ENCODE peak calls at places on chromosomes 5 and 9, in four cellular contexts. One of them, this sample, is unnamed.

GRCh38 chr9:2096376-2096970 is 81.3 kb downstream of the SMARCA2 start:
- DNase-seq in mucosa of gallbladder: no peak
- DNase-seq in nephron progenitor cell: no peak
- DNase-seq in activated naive CD4-positive, alpha-beta T cell treated with anti-CD3 and anti-CD28 coated beads, Interleukin-2, amount 50 U/mL, for 72 hours: no peak
- DNase-seq in this sample: no peak

GRCh38 chr5:54178991-54179390 is 131.4 kb downstream of the ARL15 start:
- DNase-seq in mucosa of gallbladder: no peak
- DNase-seq in nephron progenitor cell: no peak
- DNase-seq in activated naive CD4-positive, alpha-beta T cell treated with anti-CD3 and anti-CD28 coated beads, Interleukin-2, amount 50 U/mL, for 72 hours: no peak
- DNase-seq in this sample: no peak

GRCh38 chr9:121708768-121709488 is 57.5 kb downstream of the DAB2IP start:
- DNase-seq in mucosa of gallbladder: no peak
- DNase-seq in nephron progenitor cell: no peak
- DNase-seq in activated naive CD4-positive, alpha-beta T cell treated with anti-CD3 and anti-CD28 coated beads, Interleukin-2, amount 50 U/mL, for 72 hours: no peak
- DNase-seq in this sample: no peak

GRCh38 chr5:74974451-74975089 is 77.8 kb downstream of the GCNT4 start:
- DNase-seq in mucosa of gallbladder: no peak
- DNase-seq in nephron progenitor cell: no peak
- DNase-seq in activated naive CD4-positive, alpha-beta T cell treated with anti-CD3 and anti-CD28 coated beads, Interleukin-2, amount 50 U/mL, for 72 hours: peak
- DNase-seq in this sample: no peak

GRCh38 chr5:112687306-112687705 is 50.4 kb upstream of the APC start:
- DNase-seq in mucosa of gallbladder: no peak
- DNase-seq in nephron progenitor cell: no peak
- DNase-seq in activated naive CD4-positive, alpha-beta T cell treated with anti-CD3 and anti-CD28 coated beads, Interleukin-2, amount 50 U/mL, for 72 hours: no peak
- DNase-seq in this sample: no peak

GRCh38 chr9:123073991-123074422 is 40.5 kb downstream of the GPR21 start:
- DNase-seq in mucosa of gallbladder: no peak
- DNase-seq in nephron progenitor cell: no peak
- DNase-seq in activated naive CD4-positive, alpha-beta T cell treated with anti-CD3 and anti-CD28 coated beads, Interleukin-2, amount 50 U/mL, for 72 hours: no peak
- DNase-seq in this sample: no peak

GRCh38 chr5:86546582-86546981 is 71.2 kb upstream of the COX7C start:
- DNase-seq in mucosa of gallbladder: no peak
- DNase-seq in nephron progenitor cell: no peak
- DNase-seq in activated naive CD4-positive, alpha-beta T cell treated with anti-CD3 and anti-CD28 coated beads, Interleukin-2, amount 50 U/mL, for 72 hours: no peak
- DNase-seq in this sample: no peak

GRCh38 chr5:80109549-80110478 is 74.7 kb downstream of the THBS4 start:
- DNase-seq in mucosa of gallbladder: peak
- DNase-seq in nephron progenitor cell: peak
- DNase-seq in activated naive CD4-positive, alpha-beta T cell treated with anti-CD3 and anti-CD28 coated beads, Interleukin-2, amount 50 U/mL, for 72 hours: no peak
- DNase-seq in this sample: no peak

GRCh38 chr5:114411380-114411931 is 49.6 kb downstream of the KCNN2 start:
- DNase-seq in mucosa of gallbladder: no peak
- DNase-seq in nephron progenitor cell: no peak
- DNase-seq in activated naive CD4-positive, alpha-beta T cell treated with anti-CD3 and anti-CD28 coated beads, Interleukin-2, amount 50 U/mL, for 72 hours: no peak
- DNase-seq in this sample: no peak

GRCh38 chr5:79112703-79113058 is 1.1 kb downstream of the BHMT start:
- DNase-seq in mucosa of gallbladder: no peak
- DNase-seq in nephron progenitor cell: no peak
- DNase-seq in activated naive CD4-positive, alpha-beta T cell treated with anti-CD3 and anti-CD28 coated beads, Interleukin-2, amount 50 U/mL, for 72 hours: no peak
- DNase-seq in this sample: no peak

GRCh38 chr5:172334196-172334595 is 50.6 kb upstream of the UBTD2 start:
- DNase-seq in mucosa of gallbladder: no peak
- DNase-seq in nephron progenitor cell: no peak
- DNase-seq in activated naive CD4-positive, alpha-beta T cell treated with anti-CD3 and anti-CD28 coated beads, Interleukin-2, amount 50 U/mL, for 72 hours: no peak
- DNase-seq in this sample: no peak

GRCh38 chr5:148343049-148343413 is 7.7 kb downstream of the SPINK9 start:
- DNase-seq in mucosa of gallbladder: no peak
- DNase-seq in nephron progenitor cell: no peak
- DNase-seq in activated naive CD4-positive, alpha-beta T cell treated with anti-CD3 and anti-CD28 coated beads, Interleukin-2, amount 50 U/mL, for 72 hours: no peak
- DNase-seq in this sample: no peak

GRCh38 chr5:43802651-43803050 is 199.7 kb downstream of the NNT start:
- DNase-seq in mucosa of gallbladder: no peak
- DNase-seq in nephron progenitor cell: no peak
- DNase-seq in activated naive CD4-positive, alpha-beta T cell treated with anti-CD3 and anti-CD28 coated beads, Interleukin-2, amount 50 U/mL, for 72 hours: no peak
- DNase-seq in this sample: no peak

GRCh38 chr5:143601917-143602333 is 198.4 kb upstream of the NR3C1 start:
- DNase-seq in mucosa of gallbladder: no peak
- DNase-seq in nephron progenitor cell: no peak
- DNase-seq in activated naive CD4-positive, alpha-beta T cell treated with anti-CD3 and anti-CD28 coated beads, Interleukin-2, amount 50 U/mL, for 72 hours: no peak
- DNase-seq in this sample: no peak

GRCh38 chr9:95511232-95511951 is 5.4 kb downstream of the PTCH1 start:
- DNase-seq in mucosa of gallbladder: no peak
- DNase-seq in nephron progenitor cell: no peak
- DNase-seq in activated naive CD4-positive, alpha-beta T cell treated with anti-CD3 and anti-CD28 coated beads, Interleukin-2, amount 50 U/mL, for 72 hours: peak
- DNase-seq in this sample: no peak

GRCh38 chr9:114965565-114965964 is 35.2 kb upstream of the TNFSF8 start:
- DNase-seq in mucosa of gallbladder: no peak
- DNase-seq in nephron progenitor cell: no peak
- DNase-seq in activated naive CD4-positive, alpha-beta T cell treated with anti-CD3 and anti-CD28 coated beads, Interleukin-2, amount 50 U/mL, for 72 hours: no peak
- DNase-seq in this sample: no peak

GRCh38 chr5:175887463-175887862 is 16.1 kb downstream of the CPLX2 start:
- DNase-seq in mucosa of gallbladder: no peak
- DNase-seq in nephron progenitor cell: no peak
- DNase-seq in activated naive CD4-positive, alpha-beta T cell treated with anti-CD3 and anti-CD28 coated beads, Interleukin-2, amount 50 U/mL, for 72 hours: no peak
- DNase-seq in this sample: no peak

GRCh38 chr5:14834584-14835540 is 36.7 kb downstream of the ANKH start:
- DNase-seq in mucosa of gallbladder: no peak
- DNase-seq in nephron progenitor cell: no peak
- DNase-seq in activated naive CD4-positive, alpha-beta T cell treated with anti-CD3 and anti-CD28 coated beads, Interleukin-2, amount 50 U/mL, for 72 hours: no peak
- DNase-seq in this sample: no peak

GRCh38 chr5:9063615-9064245 is 482.1 kb downstream of the SEMA5A start:
- DNase-seq in mucosa of gallbladder: no peak
- DNase-seq in nephron progenitor cell: no peak
- DNase-seq in activated naive CD4-positive, alpha-beta T cell treated with anti-CD3 and anti-CD28 coated beads, Interleukin-2, amount 50 U/mL, for 72 hours: no peak
- DNase-seq in this sample: no peak

GRCh38 chr5:151925396-151925750 is 722 bp upstream of the GLRA1 start:
- DNase-seq in mucosa of gallbladder: no peak
- DNase-seq in nephron progenitor cell: no peak
- DNase-seq in activated naive CD4-positive, alpha-beta T cell treated with anti-CD3 and anti-CD28 coated beads, Interleukin-2, amount 50 U/mL, for 72 hours: no peak
- DNase-seq in this sample: no peak

GRCh38 chr9:79764377-79764776 is 192.6 kb downstream of the TLE4 start:
- DNase-seq in mucosa of gallbladder: peak
- DNase-seq in nephron progenitor cell: no peak
- DNase-seq in activated naive CD4-positive, alpha-beta T cell treated with anti-CD3 and anti-CD28 coated beads, Interleukin-2, amount 50 U/mL, for 72 hours: no peak
- DNase-seq in this sample: no peak

GRCh38 chr9:24986331-24986730 is 440.6 kb upstream of the IZUMO3 start:
- DNase-seq in mucosa of gallbladder: no peak
- DNase-seq in nephron progenitor cell: peak
- DNase-seq in activated naive CD4-positive, alpha-beta T cell treated with anti-CD3 and anti-CD28 coated beads, Interleukin-2, amount 50 U/mL, for 72 hours: no peak
- DNase-seq in this sample: no peak

GRCh38 chr5:85441853-85442252 is 1057.2 kb upstream of the EDIL3 start:
- DNase-seq in mucosa of gallbladder: no peak
- DNase-seq in nephron progenitor cell: no peak
- DNase-seq in activated naive CD4-positive, alpha-beta T cell treated with anti-CD3 and anti-CD28 coated beads, Interleukin-2, amount 50 U/mL, for 72 hours: no peak
- DNase-seq in this sample: no peak

GRCh38 chr9:136686794-136687711 is at the start of gene AGPAT2:
- DNase-seq in mucosa of gallbladder: no peak
- DNase-seq in nephron progenitor cell: peak
- DNase-seq in activated naive CD4-positive, alpha-beta T cell treated with anti-CD3 and anti-CD28 coated beads, Interleukin-2, amount 50 U/mL, for 72 hours: peak
- DNase-seq in this sample: no peak

GRCh38 chr9:72292874-72293607 is 72.0 kb downstream of the ZFAND5 start:
- DNase-seq in mucosa of gallbladder: peak
- DNase-seq in nephron progenitor cell: no peak
- DNase-seq in activated naive CD4-positive, alpha-beta T cell treated with anti-CD3 and anti-CD28 coated beads, Interleukin-2, amount 50 U/mL, for 72 hours: no peak
- DNase-seq in this sample: no peak

GRCh38 chr5:55294935-55295334 is 12.6 kb downstream of the DHX29 start:
- DNase-seq in mucosa of gallbladder: no peak
- DNase-seq in nephron progenitor cell: no peak
- DNase-seq in activated naive CD4-positive, alpha-beta T cell treated with anti-CD3 and anti-CD28 coated beads, Interleukin-2, amount 50 U/mL, for 72 hours: no peak
- DNase-seq in this sample: no peak

GRCh38 chr5:171308453-171309275 is at the start of gene TLX3:
- DNase-seq in mucosa of gallbladder: no peak
- DNase-seq in nephron progenitor cell: peak
- DNase-seq in activated naive CD4-positive, alpha-beta T cell treated with anti-CD3 and anti-CD28 coated beads, Interleukin-2, amount 50 U/mL, for 72 hours: no peak
- DNase-seq in this sample: no peak

GRCh38 chr9:20804476-20805253 is 120.6 kb downstream of the FOCAD start:
- DNase-seq in mucosa of gallbladder: no peak
- DNase-seq in nephron progenitor cell: no peak
- DNase-seq in activated naive CD4-positive, alpha-beta T cell treated with anti-CD3 and anti-CD28 coated beads, Interleukin-2, amount 50 U/mL, for 72 hours: no peak
- DNase-seq in this sample: no peak

GRCh38 chr5:33888582-33888981 is 3.2 kb downstream of the ADAMTS12 start:
- DNase-seq in mucosa of gallbladder: no peak
- DNase-seq in nephron progenitor cell: no peak
- DNase-seq in activated naive CD4-positive, alpha-beta T cell treated with anti-CD3 and anti-CD28 coated beads, Interleukin-2, amount 50 U/mL, for 72 hours: no peak
- DNase-seq in this sample: no peak

GRCh38 chr9:70962761-70963445 is 158.5 kb downstream of the TRPM3 start:
- DNase-seq in mucosa of gallbladder: no peak
- DNase-seq in nephron progenitor cell: no peak
- DNase-seq in activated naive CD4-positive, alpha-beta T cell treated with anti-CD3 and anti-CD28 coated beads, Interleukin-2, amount 50 U/mL, for 72 hours: no peak
- DNase-seq in this sample: no peak

GRCh38 chr5:159641371-159642039 is 274.8 kb upstream of the ADRA1B start:
- DNase-seq in mucosa of gallbladder: no peak
- DNase-seq in nephron progenitor cell: no peak
- DNase-seq in activated naive CD4-positive, alpha-beta T cell treated with anti-CD3 and anti-CD28 coated beads, Interleukin-2, amount 50 U/mL, for 72 hours: no peak
- DNase-seq in this sample: no peak

GRCh38 chr5:155915626-155916025 is 411.3 kb upstream of the SGCD start:
- DNase-seq in mucosa of gallbladder: no peak
- DNase-seq in nephron progenitor cell: no peak
- DNase-seq in activated naive CD4-positive, alpha-beta T cell treated with anti-CD3 and anti-CD28 coated beads, Interleukin-2, amount 50 U/mL, for 72 hours: no peak
- DNase-seq in this sample: no peak

GRCh38 chr5:179261301-179262125 is 83.7 kb downstream of the ADAMTS2 start:
- DNase-seq in mucosa of gallbladder: peak
- DNase-seq in nephron progenitor cell: peak
- DNase-seq in activated naive CD4-positive, alpha-beta T cell treated with anti-CD3 and anti-CD28 coated beads, Interleukin-2, amount 50 U/mL, for 72 hours: no peak
- DNase-seq in this sample: no peak

GRCh38 chr9:27471789-27472585 is 52.1 kb upstream of the IFNK start:
- DNase-seq in mucosa of gallbladder: no peak
- DNase-seq in nephron progenitor cell: no peak
- DNase-seq in activated naive CD4-positive, alpha-beta T cell treated with anti-CD3 and anti-CD28 coated beads, Interleukin-2, amount 50 U/mL, for 72 hours: no peak
- DNase-seq in this sample: no peak